ENCODE peak calls at places on chromosomes 12 and 14, in six cellular contexts. H is Daoy, I is NCI-H774, Z is HuH-7.5, O is transverse colon, A is NCI-H2107. V is an unnamed sample.

GRCh38 chr14:102323102-102323501 is 3.6 kb downstream of the ZNF839 start:
- DNase-seq in O (peak), A (peak), Z (no peak), I (no peak), H (peak), V (peak)

GRCh38 chr12:16300222-16300621 is 22.7 kb upstream of the SLC15A5 start:
- DNase-seq in H (no peak), Z (no peak), O (no peak), I (no peak), A (no peak), V (no peak)

GRCh38 chr12:105705765-105706164 is 375.3 kb downstream of the C12orf75 start:
- DNase-seq in Z (no peak), H (peak), O (peak), A (peak), I (peak), V (peak)

GRCh38 chr12:50326636-50327284 is 43.4 kb upstream of the LIMA1 start:
- DNase-seq in A (no peak), I (peak), Z (no peak), O (peak), H (peak), V (no peak)

GRCh38 chr12:51922762-51923505 is 15.6 kb downstream of the ACVRL1 start:
- DNase-seq in H (no peak), O (peak), Z (no peak), I (no peak), A (no peak), V (peak)

GRCh38 chr14:39107624-39108023 is 4.6 kb upstream of the SEC23A start:
- DNase-seq in O (no peak), A (peak), Z (peak), H (peak), I (peak), V (peak)

GRCh38 chr12:75489613-75490210 is 9.2 kb downstream of the GLIPR1 start:
- DNase-seq in Z (no peak), H (peak), O (no peak), I (no peak), A (no peak), V (no peak)

GRCh38 chr14:91369628-91370445 is 47.8 kb downstream of the CCDC88C start:
- DNase-seq in H (no peak), O (no peak), Z (no peak), A (peak), I (peak), V (no peak)

GRCh38 chr12:749871-750270 is 2.5 kb upstream of the WNK1 start:
- DNase-seq in I (no peak), A (no peak), O (no peak), Z (no peak), H (no peak), V (no peak)

GRCh38 chr14:106564058-106564643 is 1037.8 kb downstream of the TMEM121 start:
- DNase-seq in Z (peak), O (peak), I (no peak), H (peak), A (peak), V (no peak)

GRCh38 chr14:57823015-57823660 is 42.8 kb downstream of the SLC35F4 start:
- DNase-seq in A (no peak), Z (no peak), I (no peak), O (no peak), H (no peak), V (no peak)

GRCh38 chr14:36256131-36256801 is 64.2 kb downstream of the MBIP start:
- DNase-seq in O (peak), I (no peak), Z (no peak), A (no peak), H (no peak), V (no peak)

GRCh38 chr12:98227162-98227561 is 288.2 kb upstream of the TMPO start:
- DNase-seq in H (peak), A (no peak), O (no peak), I (no peak), Z (no peak), V (no peak)

GRCh38 chr12:109878749-109879148 is 1.6 kb downstream of the GLTP start:
- DNase-seq in Z (no peak), O (no peak), H (no peak), I (no peak), A (no peak), V (no peak)

GRCh38 chr12:3200032-3200617 is 122.9 kb downstream of the TSPAN9 start:
- DNase-seq in I (peak), O (peak), Z (no peak), H (peak), A (no peak), V (peak)

GRCh38 chr14:92458136-92458958 is 55.2 kb upstream of the RIN3 start:
- DNase-seq in H (no peak), Z (no peak), O (no peak), I (no peak), A (no peak), V (no peak)

GRCh38 chr14:71523630-71524320 is 408.5 kb upstream of the RGS6 start:
- DNase-seq in O (no peak), H (no peak), I (no peak), Z (no peak), A (no peak), V (peak)

GRCh38 chr12:124716208-124717141 is 147.2 kb downstream of the SCARB1 start:
- DNase-seq in Z (no peak), I (peak), A (peak), O (no peak), H (no peak), V (no peak)

GRCh38 chr12:210277-211141 is 3.4 kb downstream of the SLC6A12 start:
- DNase-seq in I (no peak), O (no peak), A (no peak), H (no peak), Z (peak), V (no peak)

GRCh38 chr12:56953314-56953713 is 4.1 kb downstream of the RDH16 start:
- DNase-seq in O (no peak), H (no peak), A (no peak), Z (no peak), I (no peak), V (no peak)

GRCh38 chr14:48536318-48536717 is 860.9 kb upstream of the MDGA2 start:
- DNase-seq in H (no peak), O (no peak), A (no peak), Z (no peak), I (no peak), V (no peak)

GRCh38 chr12:24840046-24840800 is 108.7 kb downstream of the BCAT1 start:
- DNase-seq in H (peak), Z (no peak), I (no peak), A (no peak), O (no peak), V (peak)

GRCh38 chr14:37172936-37173613 is 669 bp upstream of the SLC25A21 start:
- DNase-seq in A (no peak), I (no peak), Z (no peak), O (no peak), H (no peak), V (no peak)

GRCh38 chr14:100712490-100712889 is 14.2 kb upstream of the DLK1 start:
- DNase-seq in Z (no peak), H (no peak), O (peak), I (no peak), A (no peak), V (no peak)

GRCh38 chr14:105163040-105163742 is 5.4 kb downstream of the JAG2 start:
- DNase-seq in O (no peak), I (no peak), Z (no peak), A (peak), H (no peak), V (no peak)

V was measured in mesenchymal stem cell.